ENCODE peak calls at places on chromosomes 16 and 17, in seven cellular contexts. N, U, O, E, H, G and J are unnamed samples.

GRCh38 chr16:23258919-23259237 is 43.2 kb upstream of the SCNN1B start:
- DNase-seq in N (no peak), U (no peak), O (no peak), E (no peak), H (no peak), G (no peak), J (no peak)

GRCh38 chr17:29968271-29968670 is 26.8 kb downstream of the EFCAB5 start:
- DNase-seq in N (no peak), U (peak), O (no peak), E (no peak), H (no peak), G (no peak), J (no peak)

GRCh38 chr16:89455178-89455577 is 35.2 kb downstream of the ANKRD11 start:
- DNase-seq in N (no peak), U (peak), O (no peak), E (no peak), H (no peak), G (no peak), J (no peak)

GRCh38 chr16:27520982-27521673 is 28.6 kb downstream of the GTF3C1 start:
- DNase-seq in N (peak), U (peak), O (no peak), E (no peak), H (no peak), G (no peak), J (no peak)

GRCh38 chr17:63700528-63701441 is 860 bp upstream of the LIMD2 start:
- DNase-seq in N (peak), U (peak), O (no peak), E (peak), H (peak), G (peak), J (no peak)

GRCh38 chr16:85908889-85909584 is 10.1 kb downstream of the IRF8 start:
- DNase-seq in N (no peak), U (no peak), O (no peak), E (peak), H (no peak), G (no peak), J (no peak)

GRCh38 chr16:55048745-55049144 is 118.1 kb downstream of the IRX5 start:
- DNase-seq in N (no peak), U (no peak), O (no peak), E (no peak), H (no peak), G (no peak), J (no peak)

GRCh38 chr16:85235988-85236831 is 123.9 kb upstream of the CIBAR2 start:
- DNase-seq in N (peak), U (peak), O (no peak), E (no peak), H (no peak), G (no peak), J (no peak)

GRCh38 chr17:18963126-18964017 is 11.4 kb downstream of the SLC5A10 start:
- DNase-seq in N (no peak), U (no peak), O (no peak), E (no peak), H (no peak), G (no peak), J (no peak)

GRCh38 chr16:69610356-69610755 is 44.6 kb downstream of the NFAT5 start:
- DNase-seq in N (no peak), U (peak), O (no peak), E (no peak), H (no peak), G (no peak), J (no peak)